ENCODE peak calls at places on chromosomes 4 and X, in four cellular contexts. F is K562, A is HCT116, U is HepG2. C is an unnamed sample.

GRCh38 chr4:11098461-11098860 is 330.2 kb downstream of the HS3ST1 start:
- DNase-seq in A (no peak), F (no peak), U (no peak), C (no peak)

GRCh38 chrX:57918750-57919436 is 8.6 kb upstream of the ZXDA start:
- DNase-seq in F (no peak), A (peak), U (peak), C (no peak)

GRCh38 chr4:78370625-78371372 is 180.8 kb upstream of the ANXA3 start:
- DNase-seq in U (no peak), F (no peak), A (no peak), C (no peak)

GRCh38 chrX:11998944-11999343 is 139.3 kb upstream of the FRMPD4 start:
- DNase-seq in U (no peak), A (no peak), F (no peak), C (no peak)

GRCh38 chr4:51842554-51843308 is at the start of gene DCUN1D4:
- DNase-seq in F (peak), U (peak), A (peak), C (peak)

GRCh38 chrX:28058906-28059305 is 77.7 kb upstream of the DCAF8L1 start:
- DNase-seq in F (no peak), U (no peak), A (no peak), C (no peak)

GRCh38 chrX:13131511-13132137 is 87.2 kb upstream of the FAM9C start:
- DNase-seq in A (no peak), F (no peak), U (peak), C (no peak)

GRCh38 chr4:10605746-10606482 is 78.7 kb downstream of the CLNK start:
- DNase-seq in A (no peak), F (no peak), U (no peak), C (no peak)

GRCh38 chr4:133154725-133155124 is 5.6 kb downstream of the PCDH10 start:
- DNase-seq in F (no peak), U (peak), A (peak), C (peak)

GRCh38 chrX:57137481-57137880 is 284 bp upstream of the SPIN2A start:
- DNase-seq in U (no peak), F (no peak), A (no peak), C (no peak)

GRCh38 chrX:27660878-27661277 is 70.7 kb downstream of the DCAF8L2 start:
- DNase-seq in A (no peak), F (no peak), U (no peak), C (no peak)

GRCh38 chr4:112523008-112523440 is 7.0 kb upstream of the NEUROG2 start:
- DNase-seq in A (no peak), U (no peak), F (peak), C (no peak)

GRCh38 chrX:107775734-107776511 is at the start of gene TSC22D3:
- DNase-seq in F (peak), U (peak), A (peak), C (no peak)

GRCh38 chrX:110852180-110852579 is 56.6 kb upstream of the CHRDL1 start:
- DNase-seq in U (no peak), F (peak), A (no peak), C (no peak)

GRCh38 chr4:142164767-142165500 is 528.6 kb downstream of the IL15 start:
- DNase-seq in F (no peak), U (no peak), A (no peak), C (no peak)

GRCh38 chrX:107701493-107702121 is 73.3 kb downstream of the PRPS1 start:
- DNase-seq in F (no peak), U (no peak), A (no peak), C (no peak)

GRCh38 chr4:66252291-66252690 is 582.0 kb upstream of the EPHA5 start:
- DNase-seq in F (no peak), U (no peak), A (no peak), C (no peak)

GRCh38 chr4:48710446-48711209 is 69.5 kb downstream of the FRYL start:
- DNase-seq in U (no peak), F (no peak), A (no peak), C (no peak)

GRCh38 chr4:137375111-137375850 is 157.0 kb downstream of the PCDH18 start:
- DNase-seq in U (no peak), F (no peak), A (no peak), C (no peak)

GRCh38 chrX:13535371-13535770 is 34.0 kb upstream of the EGFL6 start:
- DNase-seq in U (no peak), A (no peak), F (no peak), C (no peak)

GRCh38 chrX:112705726-112706125 is 26.0 kb upstream of the LHFPL1 start:
- DNase-seq in A (no peak), F (no peak), U (no peak), C (no peak)

GRCh38 chr4:108861339-108861738 is 98.5 kb upstream of the ETNPPL start:
- DNase-seq in F (peak), U (no peak), A (no peak), C (no peak)

GRCh38 chr4:20109395-20109794 is 142.3 kb upstream of the SLIT2 start:
- DNase-seq in A (no peak), U (no peak), F (no peak), C (no peak)

GRCh38 chr4:1172971-1173757 is 781 bp upstream of the SPON2 start:
- DNase-seq in U (peak), F (no peak), A (no peak), C (no peak)

GRCh38 chr4:138609943-138610350 is 367.8 kb upstream of the SLC7A11 start:
- DNase-seq in F (no peak), A (no peak), U (no peak), C (no peak)

DNA sequence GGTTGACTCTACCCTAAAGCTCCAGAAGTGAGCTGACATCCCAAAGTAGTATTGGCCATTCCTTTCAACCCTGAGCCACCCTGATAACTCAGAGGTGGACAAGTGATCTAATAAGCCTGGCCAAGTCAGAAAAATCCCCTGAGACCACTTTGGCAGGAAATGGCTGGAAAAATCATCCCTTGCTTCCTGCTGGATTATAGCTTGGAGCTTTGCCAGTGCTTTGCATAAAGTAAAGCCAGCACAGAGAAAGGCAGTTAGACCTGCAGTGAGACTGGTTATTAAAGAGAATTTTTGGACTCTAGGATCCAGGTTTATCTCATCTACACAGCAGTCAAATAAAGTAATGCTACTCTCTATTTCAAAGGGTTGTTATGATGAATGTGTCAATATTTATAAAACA is 6.4 kb downstream of the CXCL3 start:
- DNase-seq in F (no peak), U (no peak), A (no peak), C (no peak)
- TF ChIP-seq TCF7L2 in F (no peak), U (no peak), A (no peak), C (no peak)

GRCh38 chr4:92299152-92299551 is 4.6 kb upstream of the GRID2 start:
- DNase-seq in A (no peak), F (no peak), U (no peak), C (no peak)
- TF ChIP-seq SIN3A in A (no peak), F (no peak), U (no peak), C (no peak)

GRCh38 chr4:139779653-139780052 is 114.0 kb downstream of the MGST2 start:
- DNase-seq in F (no peak), U (no peak), A (no peak), C (no peak)
- TF ChIP-seq TCF7L2 in F (no peak), U (no peak), A (no peak), C (no peak)

DNA sequence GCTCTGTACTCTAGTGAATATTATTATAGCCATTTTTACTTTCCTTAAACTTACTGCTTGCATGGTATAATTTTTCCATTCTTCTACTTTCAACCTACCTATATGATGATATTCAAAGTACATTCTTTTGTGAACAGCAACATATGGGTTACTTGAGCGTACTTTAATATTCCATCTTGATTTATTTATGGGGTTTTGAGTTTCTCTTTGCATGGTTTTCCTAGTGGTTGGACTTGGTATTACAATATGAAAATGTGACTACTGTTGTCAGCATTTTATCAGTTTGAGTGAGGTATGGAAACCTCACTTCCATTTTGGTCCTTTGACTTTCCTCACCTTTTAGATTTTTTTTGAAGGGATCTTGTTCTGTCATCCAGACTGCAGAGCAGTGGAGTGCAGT is 35.9 kb downstream of the ADGRG4 start:
- DNase-seq in F (no peak), A (peak), U (no peak), C (no peak)
- TF ChIP-seq SIN3A in F (no peak), A (no peak), U (no peak), C (no peak)

DNA sequence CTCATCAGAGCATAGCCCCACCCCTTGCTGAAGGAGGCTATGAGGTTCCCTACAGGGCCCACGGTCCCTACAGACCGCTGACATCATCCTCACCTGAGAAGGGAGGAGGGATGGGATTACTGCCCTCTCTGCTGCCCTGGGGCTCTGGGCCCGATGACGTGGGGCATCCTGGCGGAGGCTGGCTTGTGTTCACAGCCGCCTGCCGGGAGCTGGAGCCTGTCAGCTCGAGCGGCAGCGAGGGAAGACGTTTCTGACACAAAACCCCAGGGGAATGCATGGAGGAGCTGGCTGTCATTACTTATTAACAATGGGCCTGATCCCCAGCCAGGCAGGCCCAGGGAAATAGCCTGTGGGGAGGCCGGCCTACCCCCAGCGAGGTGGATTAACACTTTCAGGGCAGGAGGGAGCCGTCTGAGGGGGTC is 106.6 kb upstream of the ATP6AP2 start:
- DNase-seq in F (no peak), U (peak), A (no peak), C (no peak)
- TF ChIP-seq TCF7L2 in F (no peak), U (no peak), A (no peak), C (no peak)

DNA sequence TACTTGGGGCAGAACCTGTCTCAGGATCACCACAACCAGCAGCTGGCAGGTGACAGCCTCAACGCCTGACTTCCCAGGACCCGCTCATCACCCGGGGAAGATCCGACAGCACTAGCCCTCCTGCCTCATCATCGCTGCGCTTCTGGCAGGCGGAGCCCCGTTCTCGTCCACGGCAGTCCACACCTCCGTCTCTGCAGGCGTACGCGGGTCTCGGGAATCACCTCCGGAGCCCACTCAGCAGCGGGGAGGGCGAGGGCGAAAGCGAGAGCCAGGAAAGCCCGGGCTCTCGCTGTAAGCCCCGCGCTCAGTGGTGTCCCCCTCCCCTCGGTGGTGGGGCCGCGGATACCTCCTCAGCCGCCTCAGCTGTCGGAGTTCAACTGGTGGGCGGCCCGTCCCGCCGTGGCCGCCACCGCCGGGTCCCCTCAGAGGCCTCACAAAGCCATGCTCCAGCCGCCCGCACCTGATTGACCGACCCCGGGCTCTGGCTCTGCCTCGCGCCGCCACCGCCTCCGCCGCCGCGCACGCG is 518 bp upstream of the CNKSR2 start:
- DNase-seq in U (no peak), F (no peak), A (no peak), C (no peak)
- TF ChIP-seq SIN3A in U (no peak), F (no peak), A (no peak), C (no peak)

DNA sequence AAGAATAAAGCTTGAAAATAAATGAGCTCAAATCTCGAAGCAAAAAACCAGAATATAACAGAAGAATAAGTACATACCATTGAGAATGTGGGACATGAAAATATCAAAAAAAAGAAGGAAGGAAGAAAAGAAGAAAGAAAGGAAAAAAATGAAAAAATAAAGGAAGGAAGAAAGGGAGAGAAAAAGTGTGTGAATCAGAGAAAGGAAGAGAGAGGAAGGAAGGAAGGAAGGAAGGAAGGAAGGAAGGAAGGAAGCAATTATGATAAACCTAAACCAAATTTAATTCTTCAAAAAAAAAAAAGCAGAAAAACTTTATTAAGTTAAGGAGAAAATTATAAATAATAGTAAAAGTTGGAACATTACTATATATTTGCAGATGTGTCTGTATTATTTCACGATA is 949.8 kb downstream of the NLGN4X start:
- DNase-seq in F (no peak), A (no peak), U (no peak), C (no peak)
- TF ChIP-seq TCF7L2 in F (no peak), A (no peak), U (no peak), C (no peak)

GRCh38 chrX:34809096-34809495 is 133.5 kb upstream of the FAM47B start:
- DNase-seq in A (no peak), F (no peak), U (no peak), C (no peak)

GRCh38 chrX:34810364-34810763 is 132.2 kb upstream of the FAM47B start:
- DNase-seq in A (no peak), U (no peak), F (no peak), C (no peak)

GRCh38 chrX:34810911-34811310 is 131.7 kb upstream of the FAM47B start:
- DNase-seq in A (no peak), F (no peak), U (no peak), C (no peak)

GRCh38 chrX:34813618-34814017 is 129.0 kb upstream of the FAM47B start:
- DNase-seq in A (no peak), F (no peak), U (no peak), C (no peak)
- TF ChIP-seq SIN3A in A (no peak), F (no peak), U (no peak), C (no peak)

DNA sequence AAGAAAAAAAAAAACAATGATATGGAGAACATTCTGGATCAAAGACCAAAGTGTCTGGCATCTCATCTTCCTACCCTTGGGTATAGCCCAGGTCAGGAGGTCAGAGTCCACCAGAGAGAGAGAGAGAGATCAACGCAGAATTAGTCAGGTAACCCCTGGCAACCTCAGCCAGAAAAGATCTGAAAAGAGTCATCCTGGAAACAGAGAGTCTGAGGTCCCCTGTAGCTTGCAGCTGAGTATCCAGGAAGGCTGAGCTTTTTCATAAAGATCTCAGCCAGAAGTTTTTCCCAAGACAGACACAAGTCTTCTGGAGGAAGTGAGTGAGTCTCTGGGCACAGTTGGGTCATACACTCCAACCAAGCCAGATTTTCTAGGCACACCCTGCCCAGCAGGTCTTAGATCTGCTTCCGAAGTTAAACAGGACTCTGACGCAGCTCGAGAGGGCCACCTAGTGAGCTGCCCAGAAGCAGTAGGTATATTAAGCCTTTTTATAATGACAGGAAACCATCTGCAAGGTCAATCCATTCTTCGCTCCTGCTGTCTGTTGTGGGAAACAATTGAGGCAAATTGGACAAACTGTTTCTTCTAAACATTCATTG is 35.7 kb downstream of the ACE2 start:
- DNase-seq in F (peak), U (peak), A (peak), C (peak)
- TF ChIP-seq TCF7L2 in F (no peak), U (no peak), A (no peak), C (no peak)

DNA sequence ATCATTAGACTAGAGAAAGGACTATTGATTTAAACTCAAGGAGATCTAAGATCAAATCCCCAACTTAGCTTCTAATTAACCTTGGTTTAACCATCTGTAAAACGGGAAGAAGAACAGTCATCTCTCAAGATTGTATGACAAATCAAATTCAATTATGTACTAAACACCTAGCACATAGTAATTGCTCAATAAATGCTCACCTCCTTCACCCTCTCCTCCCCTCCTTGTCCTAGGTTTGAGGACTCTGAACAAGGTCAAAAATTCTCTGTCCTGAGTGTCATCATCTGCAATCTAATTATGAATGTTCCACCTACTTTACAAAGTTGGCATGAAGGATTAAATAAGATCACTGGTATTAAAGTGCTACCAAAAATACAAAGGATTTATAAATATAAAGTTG is 320.0 kb upstream of the PPARGC1A start:
- DNase-seq in A (no peak), F (no peak), U (no peak), C (no peak)
- TF ChIP-seq SIN3A in A (no peak), F (no peak), U (no peak), C (no peak)